ENCODE peak calls at places on chromosomes 5 and 9, in four cellular contexts. J is IMR-90, C is kidney, R is lower leg skin. M is an unnamed sample.

GRCh38 chr5:116527587-116527986 is 47.0 kb downstream of the SEMA6A start:
- DNase-seq in R (no peak), C (no peak), J (no peak), M (no peak)

GRCh38 chr5:15594922-15595568 is 95.1 kb downstream of the FBXL7 start:
- DNase-seq in R (no peak), C (no peak), J (no peak), M (no peak)

GRCh38 chr9:134712922-134713321 is 71.3 kb downstream of the COL5A1 start:
- DNase-seq in C (no peak), R (no peak), J (no peak), M (no peak)

GRCh38 chr5:14744296-14745187 is 80.0 kb downstream of the OTULIN start:
- DNase-seq in R (no peak), J (no peak), C (no peak), M (no peak)

GRCh38 chr5:55880453-55880852 is 29.3 kb downstream of the IL31RA start:
- DNase-seq in R (no peak), J (no peak), C (no peak), M (no peak)

GRCh38 chr5:115875447-115875846 is 33.7 kb downstream of the AP3S1 start:
- DNase-seq in C (no peak), J (no peak), R (no peak), M (no peak)

GRCh38 chr9:130288926-130289705 is 23.6 kb downstream of the HMCN2 start:
- DNase-seq in J (no peak), C (peak; percentile 62), R (no peak), M (no peak)

GRCh38 chr9:134035041-134036039 is 10.1 kb downstream of the BRD3OS start:
- DNase-seq in J (no peak), C (no peak), R (no peak), M (no peak)

GRCh38 chr5:54517512-54518145 is at the start of gene SNX18:
- DNase-seq in C (peak; percentile 98), R (peak; percentile 98), J (peak; percentile 93), M (peak; percentile 56)

GRCh38 chr9:32294051-32294600 is 90.3 kb upstream of the ACO1 start:
- DNase-seq in C (no peak), R (no peak), J (no peak), M (no peak)

GRCh38 chr5:130715541-130715940 is 449.5 kb downstream of the HINT1 start:
- DNase-seq in R (no peak), J (no peak), C (no peak), M (no peak)

GRCh38 chr5:1312206-1312605 is 17.3 kb upstream of the TERT start:
- DNase-seq in J (no peak), C (peak; percentile 35), R (peak; percentile 64), M (no peak)

GRCh38 chr5:113495402-113495801 is 7.1 kb upstream of the MCC start:
- DNase-seq in R (no peak), J (peak; percentile 52), C (no peak), M (no peak)

GRCh38 chr5:63050916-63051315 is 472.3 kb downstream of the LRRC70 start:
- DNase-seq in R (no peak), C (no peak), J (no peak), M (no peak)

GRCh38 chr5:141845371-141845821 is 32.8 kb downstream of the PCDH1 start:
- DNase-seq in J (no peak), R (no peak), C (peak; percentile 58), M (no peak)

GRCh38 chr5:88676637-88677481 is 206.1 kb downstream of the MEF2C start:
- DNase-seq in C (no peak), J (no peak), R (no peak), M (no peak)

GRCh38 chr9:28942941-28943340 is 1369.7 kb upstream of the C9orf72 start:
- DNase-seq in R (no peak), C (no peak), J (no peak), M (no peak)

GRCh38 chr5:138668451-138668850 is 84.8 kb upstream of the CTNNA1 start:
- DNase-seq in R (peak; percentile 70), J (no peak), C (peak; percentile 29), M (no peak)

GRCh38 chr5:147913786-147914185 is 7.4 kb upstream of the C5orf46 start:
- DNase-seq in J (no peak), C (no peak), R (no peak), M (no peak)

GRCh38 chr5:123059455-123059854 is 22.9 kb upstream of the PPIC start:
- DNase-seq in C (no peak), R (no peak), J (no peak), M (no peak)

GRCh38 chr9:91427873-91428272 is 4.2 kb upstream of the NFIL3 start:
- DNase-seq in R (no peak), J (peak; percentile 76), C (no peak), M (no peak)

GRCh38 chr5:91840412-91840811 is 457.3 kb upstream of the ARRDC3 start:
- DNase-seq in J (no peak), R (no peak), C (no peak), M (no peak)

GRCh38 chr5:119926301-119926700 is 296.9 kb downstream of the FAM170A start:
- DNase-seq in R (no peak), C (no peak), J (no peak), M (no peak)

GRCh38 chr5:170176916-170177315 is 55.9 kb upstream of the C5orf58 start:
- DNase-seq in C (no peak), R (no peak), J (no peak), M (no peak)

GRCh38 chr5:166111021-166111420 is 2180.4 kb upstream of the WWC1 start:
- DNase-seq in C (no peak), J (no peak), R (no peak), M (no peak)

GRCh38 chr5:146995878-146996277 is 117.3 kb upstream of the PPP2R2B start:
- DNase-seq in R (no peak), J (no peak), C (no peak), M (no peak)

GRCh38 chr9:99680191-99680590 is 141.5 kb upstream of the NR4A3 start:
- DNase-seq in C (no peak), J (peak; percentile 75), R (no peak), M (peak; percentile 17)

GRCh38 chr5:83911367-83911919 is 190.8 kb upstream of the HAPLN1 start:
- DNase-seq in R (no peak), J (no peak), C (no peak), M (no peak)

GRCh38 chr9:101566904-101567724 is 27.7 kb downstream of the PPP3R2 start:
- DNase-seq in R (no peak), C (no peak), J (peak; percentile 68), M (no peak)

GRCh38 chr5:81420039-81420667 is 26.2 kb upstream of the ACOT12 start:
- DNase-seq in C (no peak), J (peak; percentile 96), R (no peak), M (peak; percentile 69)

GRCh38 chr5:111099058-111099778 is 7.1 kb downstream of the WDR36 start:
- DNase-seq in R (no peak), C (no peak), J (peak; percentile 62), M (no peak)

GRCh38 chr9:91659529-91660294 is 236.1 kb upstream of the NFIL3 start:
- DNase-seq in R (no peak), C (no peak), J (peak; percentile 55), M (no peak)

GRCh38 chr5:16727937-16728336 is 111.1 kb upstream of the RETREG1 start:
- DNase-seq in J (no peak), R (peak; percentile 87), C (peak; percentile 82), M (no peak)

GRCh38 chr9:134682026-134682425 is 40.4 kb downstream of the COL5A1 start:
- DNase-seq in C (peak; percentile 72), R (no peak), J (no peak), M (no peak)

GRCh38 chr9:122785269-122785668 is 3.5 kb upstream of the OR5C1 start:
- DNase-seq in J (peak; percentile 68), C (no peak), R (no peak), M (no peak)

GRCh38 chr5:81631124-81631523 is 119.8 kb downstream of the SSBP2 start:
- DNase-seq in R (no peak), J (no peak), C (no peak), M (no peak)

GRCh38 chr5:91162534-91163381 is 220.4 kb downstream of the ARRDC3 start:
- DNase-seq in R (peak; percentile 92), C (peak; percentile 79), J (peak; percentile 95), M (peak; percentile 57)

DNA sequence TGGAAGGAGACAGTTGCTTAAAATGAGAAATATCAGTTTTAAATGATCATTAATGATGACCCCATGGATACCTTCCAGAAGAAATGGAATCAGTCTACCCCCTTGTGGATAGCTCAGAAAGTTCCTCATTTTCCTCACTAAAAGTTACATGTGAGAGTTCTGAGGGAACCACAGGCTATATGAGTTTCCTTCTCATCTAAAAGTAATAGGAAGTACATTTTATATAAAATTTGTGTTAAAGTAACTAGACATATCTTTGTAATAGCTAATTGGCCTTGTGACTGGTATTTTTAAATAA is 104.9 kb upstream of the SLC25A48 start:
- DNase-seq in J (no peak), C (no peak), R (no peak), M (no peak)
- TF ChIP-seq CTCF in J (peak; percentile 5), C (peak; percentile 31), R (no peak), M (peak; percentile 6)

GRCh38 chr9:113152699-113153098 is 1.9 kb downstream of the SLC31A2 start:
- DNase-seq in C (no peak), R (peak; percentile 63), J (no peak), M (no peak)

GRCh38 chr9:113148996-113149960 is 1.5 kb upstream of the SLC31A2 start:
- DNase-seq in C (no peak), J (no peak), R (peak; percentile 74), M (no peak)

GRCh38 chr9:113148377-113148715 is 2.5 kb upstream of the SLC31A2 start:
- DNase-seq in R (peak; percentile 83), C (no peak), J (no peak), M (no peak)

GRCh38 chr9:113151696-113152630 is 1.2 kb downstream of the SLC31A2 start:
- DNase-seq in J (no peak), C (no peak), R (peak; percentile 81), M (no peak)

GRCh38 chr9:113150670-113151591 is at the start of gene SLC31A2:
- DNase-seq in J (peak; percentile 72), C (peak; percentile 95), R (peak; percentile 98), M (no peak)
- TF ChIP-seq CTCF in J (peak; percentile 28), C (no peak), R (no peak), M (peak; percentile 39)

DNA sequence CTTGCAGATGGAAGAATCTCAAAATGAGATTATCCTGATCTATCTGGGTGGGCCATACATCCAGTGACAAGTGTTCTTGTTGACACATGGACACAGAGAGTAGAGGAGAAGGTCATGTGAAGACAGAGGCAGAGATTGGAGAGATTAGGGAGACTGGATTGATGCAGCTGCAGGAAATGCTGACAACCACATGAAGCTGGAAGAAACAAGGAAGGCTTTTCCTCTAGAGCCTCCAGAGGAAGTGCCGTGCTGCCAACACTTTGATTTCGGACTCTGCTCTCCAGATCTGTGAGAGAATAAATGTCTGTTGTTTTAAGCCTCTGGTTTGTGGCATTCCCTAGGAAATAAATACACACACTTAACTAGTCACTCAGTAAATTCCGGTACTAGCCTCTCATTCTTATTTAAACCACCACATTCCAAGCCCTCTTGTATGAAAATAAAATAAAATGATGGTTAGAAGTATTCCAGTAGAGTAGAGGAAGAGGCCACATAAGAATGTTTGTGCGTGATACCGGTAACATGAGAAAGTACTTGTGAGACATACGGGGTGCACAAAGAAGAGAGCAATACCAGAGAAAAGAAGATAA is 110.9 kb upstream of the DMAC1 start:
- DNase-seq in J (no peak), C (no peak), R (no peak), M (no peak)
- TF ChIP-seq CTCF in J (no peak), C (no peak), R (no peak), M (no peak)

DNA sequence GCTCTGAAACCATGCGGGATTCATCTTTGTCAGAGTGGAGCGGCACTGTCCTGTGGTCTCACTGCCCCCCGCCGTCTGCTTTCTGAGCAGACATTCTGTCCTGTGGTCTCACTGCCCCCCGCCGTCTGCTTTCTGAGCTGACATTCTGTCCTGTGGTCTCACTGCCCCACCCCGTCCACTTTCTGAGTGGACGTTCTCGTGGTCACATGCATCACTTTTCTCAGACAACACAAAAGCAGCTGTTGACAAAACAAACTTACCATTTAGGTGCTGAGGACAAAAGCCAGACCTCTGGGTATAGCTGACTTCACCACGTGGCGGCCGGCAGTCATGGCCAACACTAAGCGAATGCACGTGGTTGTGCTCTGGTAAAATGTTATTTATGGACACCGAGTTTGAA is 2.8 kb downstream of the LRRC14B start:
- DNase-seq in R (no peak), J (no peak), C (peak; percentile 58), M (no peak)
- TF ChIP-seq CTCF in R (no peak), J (no peak), C (no peak), M (no peak)

M was measured in AG04449.